ENCODE peak calls at places on chromosome 18, in nine cellular contexts. T, J, Q, Y, D, A, B, V and N are unnamed samples.

GRCh38 chr18:67980241-67980640 is 463.7 kb upstream of the DSEL start:
- DNase-seq in T (no peak), J (no peak), Q (no peak), Y (no peak), D (no peak), A (no peak), B (no peak), V (no peak), N (no peak)

GRCh38 chr18:48529796-48530195 is 9.0 kb upstream of the CTIF start:
- DNase-seq in T (no peak), J (peak), Q (no peak), Y (peak), D (peak), A (no peak), B (no peak), V (no peak), N (peak)

GRCh38 chr18:9475643-9476580 is 599 bp downstream of the RALBP1 start:
- DNase-seq in T (peak), J (peak), Q (peak), Y (peak), D (peak), A (peak), B (no peak), V (no peak), N (peak)

GRCh38 chr18:63570721-63571120 is 16.4 kb upstream of the SERPINB13 start:
- DNase-seq in T (no peak), J (no peak), Q (no peak), Y (no peak), D (no peak), A (no peak), B (no peak), V (no peak), N (peak)

GRCh38 chr18:8307960-8308359 is 301.3 kb upstream of the RAB12 start:
- DNase-seq in T (no peak), J (no peak), Q (no peak), Y (no peak), D (no peak), A (no peak), B (no peak), V (no peak), N (no peak)

GRCh38 chr18:73509460-73509859 is 638.2 kb downstream of the FBXO15 start:
- DNase-seq in T (no peak), J (no peak), Q (no peak), Y (peak), D (peak), A (no peak), B (no peak), V (no peak), N (no peak)

GRCh38 chr18:33269223-33269622 is 171.3 kb downstream of the CCDC178 start:
- DNase-seq in T (no peak), J (no peak), Q (no peak), Y (no peak), D (no peak), A (no peak), B (no peak), V (no peak), N (no peak)

GRCh38 chr18:53991202-53991601 is 233.3 kb downstream of the MBD2 start:
- DNase-seq in T (no peak), J (peak), Q (no peak), Y (peak), D (no peak), A (no peak), B (no peak), V (no peak), N (peak)

GRCh38 chr18:66749030-66749429 is 145.1 kb upstream of the CDH19 start:
- DNase-seq in T (no peak), J (no peak), Q (peak), Y (peak), D (no peak), A (no peak), B (no peak), V (no peak), N (no peak)

GRCh38 chr18:33579868-33580205 is 1.8 kb downstream of the ASXL3 start:
- DNase-seq in T (no peak), J (no peak), Q (no peak), Y (no peak), D (no peak), A (no peak), B (no peak), V (no peak), N (no peak)

GRCh38 chr18:46171331-46171730 is 67.1 kb downstream of the HAUS1 start:
- DNase-seq in T (no peak), J (no peak), Q (no peak), Y (no peak), D (no peak), A (no peak), B (no peak), V (no peak), N (no peak)

GRCh38 chr18:60021556-60021955 is 121.8 kb downstream of the PMAIP1 start:
- DNase-seq in T (no peak), J (no peak), Q (no peak), Y (no peak), D (no peak), A (no peak), B (no peak), V (no peak), N (no peak)

GRCh38 chr18:68660355-68661183 is 54.3 kb downstream of the TMX3 start:
- DNase-seq in T (no peak), J (peak), Q (peak), Y (peak), D (peak), A (no peak), B (no peak), V (no peak), N (peak)

GRCh38 chr18:7196421-7196820 is 34.5 kb upstream of the LRRC30 start:
- DNase-seq in T (no peak), J (no peak), Q (no peak), Y (no peak), D (no peak), A (no peak), B (no peak), V (no peak), N (no peak)

GRCh38 chr18:13035249-13035914 is 44.2 kb downstream of the CEP192 start:
- DNase-seq in T (no peak), J (no peak), Q (no peak), Y (no peak), D (peak), A (no peak), B (no peak), V (no peak), N (no peak)

GRCh38 chr18:44507729-44508325 is 172.9 kb upstream of the SETBP1 start:
- DNase-seq in T (no peak), J (no peak), Q (peak), Y (no peak), D (no peak), A (no peak), B (no peak), V (peak), N (no peak)

GRCh38 chr18:74540689-74541421 is 6.6 kb downstream of the CNDP1 start:
- DNase-seq in T (no peak), J (peak), Q (no peak), Y (no peak), D (peak), A (no peak), B (no peak), V (no peak), N (peak)

GRCh38 chr18:49510393-49511115 is 23.5 kb upstream of the C18orf32 start:
- DNase-seq in T (peak), J (peak), Q (peak), Y (peak), D (peak), A (peak), B (peak), V (no peak), N (peak)

GRCh38 chr18:28682912-28683311 is 506.0 kb upstream of the CDH2 start:
- DNase-seq in T (no peak), J (no peak), Q (no peak), Y (no peak), D (no peak), A (no peak), B (no peak), V (no peak), N (no peak)

GRCh38 chr18:23141022-23141999 is 6.0 kb downstream of the CABLES1 start:
- DNase-seq in T (peak), J (peak), Q (no peak), Y (peak), D (no peak), A (no peak), B (peak), V (no peak), N (no peak)

GRCh38 chr18:13175754-13176210 is 42.8 kb upstream of the LDLRAD4 start:
- DNase-seq in T (no peak), J (no peak), Q (peak), Y (no peak), D (no peak), A (no peak), B (no peak), V (no peak), N (no peak)

GRCh38 chr18:62863629-62864028 is 148.3 kb downstream of the PHLPP1 start:
- DNase-seq in T (no peak), J (peak), Q (peak), Y (peak), D (peak), A (no peak), B (no peak), V (no peak), N (peak)

GRCh38 chr18:35580748-35581534 is 599 bp upstream of the GALNT1 start:
- DNase-seq in T (peak), J (peak), Q (peak), Y (peak), D (peak), A (peak), B (peak), V (peak), N (peak)

GRCh38 chr18:7417742-7418141 is 149.4 kb upstream of the PTPRM start:
- DNase-seq in T (no peak), J (peak), Q (no peak), Y (peak), D (no peak), A (no peak), B (no peak), V (no peak), N (peak)

GRCh38 chr18:58398648-58399398 is 230.1 kb downstream of the ALPK2 start:
- DNase-seq in T (no peak), J (no peak), Q (no peak), Y (no peak), D (no peak), A (no peak), B (no peak), V (no peak), N (no peak)